ENCODE peak calls at places on chromosomes 2 and 18, in five cellular contexts. F is brain microvascular endothelial cell, L is breast epithelium, B is upper lobe of right lung, A is cardiac muscle cell. R is an unnamed sample.

GRCh38 chr2:205609036-205609607 is 73.2 kb upstream of the NRP2 start:
- DNase-seq in A (no peak), L (no peak), B (no peak), F (no peak), R (no peak)

GRCh38 chr2:100610381-100610831 is 47.6 kb downstream of the PDCL3 start:
- DNase-seq in F (peak), L (peak), A (peak), B (peak), R (peak)

GRCh38 chr2:241617431-241618154 is 19.4 kb downstream of the THAP4 start:
- DNase-seq in B (no peak), A (peak), L (no peak), F (no peak), R (no peak)

GRCh38 chr2:216474925-216475670 is 23.5 kb upstream of the RPL37A start:
- DNase-seq in A (no peak), B (no peak), L (no peak), F (no peak), R (no peak)

GRCh38 chr2:219628235-219628985 is 980 bp downstream of the SLC4A3 start:
- DNase-seq in F (no peak), A (no peak), L (no peak), B (peak), R (no peak)

GRCh38 chr18:5958822-5959221 is 63.5 kb upstream of the TMEM200C start:
- DNase-seq in A (no peak), F (no peak), B (no peak), L (no peak), R (no peak)

GRCh38 chr2:189559579-189560272 is 20.9 kb downstream of the SLC40A1 start:
- DNase-seq in F (no peak), B (no peak), A (peak), L (no peak), R (no peak)

GRCh38 chr18:23825978-23826405 is 136.7 kb downstream of the LAMA3 start:
- DNase-seq in A (peak), F (peak), B (no peak), L (no peak), R (no peak)

GRCh38 chr2:95267458-95268207 is 6.6 kb upstream of the PROM2 start:
- DNase-seq in A (peak), F (no peak), B (peak), L (no peak), R (no peak)

GRCh38 chr2:136135924-136136906 is 18.3 kb upstream of the CXCR4 start:
- DNase-seq in B (no peak), F (no peak), L (no peak), A (peak), R (no peak)

GRCh38 chr2:5908030-5908429 is 215.8 kb downstream of the SOX11 start:
- DNase-seq in B (no peak), F (no peak), L (no peak), A (no peak), R (no peak)

GRCh38 chr2:156538083-156538504 is 101.9 kb downstream of the GPD2 start:
- DNase-seq in L (no peak), B (no peak), F (no peak), A (no peak), R (no peak)
- TF ChIP-seq CTCF in L (no peak), B (no peak), F (no peak), A (no peak), R (no peak)

DNA sequence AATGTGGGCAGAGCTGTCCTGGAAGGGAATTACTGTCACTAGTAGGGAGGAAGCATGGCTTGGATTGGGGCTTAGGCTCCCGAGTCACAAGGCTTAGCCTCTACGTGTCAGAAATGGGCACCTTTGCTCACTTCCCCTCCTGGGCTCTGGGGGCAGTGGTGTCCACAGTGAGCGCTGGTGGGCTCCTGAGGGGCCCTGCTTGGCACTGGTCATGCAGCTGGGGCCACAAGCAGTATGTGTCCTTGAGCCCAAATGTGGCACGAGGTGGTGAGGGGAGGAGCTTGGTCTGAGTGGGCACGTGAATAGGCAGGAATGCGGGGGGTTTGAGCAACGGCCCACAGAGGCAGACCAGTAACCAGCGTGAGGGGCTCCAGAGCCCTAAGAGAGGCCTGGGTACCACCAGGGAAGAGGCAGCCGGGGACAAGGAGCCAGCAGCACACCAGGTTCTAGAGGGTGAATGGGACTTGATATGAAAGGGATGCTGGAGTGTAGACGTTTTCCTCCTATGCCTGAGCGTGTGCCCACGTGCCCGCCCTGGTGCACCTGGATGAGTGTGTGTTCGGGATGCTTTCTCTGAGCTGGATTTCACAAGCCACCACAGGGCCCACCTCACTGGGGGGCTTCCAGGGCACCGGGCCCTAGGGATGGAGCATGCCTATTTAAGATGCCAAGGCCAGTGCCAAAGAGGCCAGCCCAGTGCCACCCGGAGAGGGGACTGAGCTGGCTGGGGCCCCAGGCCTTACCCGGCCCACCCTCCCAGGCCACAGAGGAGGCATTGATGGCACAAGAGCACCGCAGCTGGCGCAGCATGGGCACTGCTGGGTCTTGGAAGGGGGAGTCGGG is 22.8 kb upstream of the PTMA start:
- DNase-seq in A (no peak), L (no peak), B (no peak), F (no peak), R (no peak)
- TF ChIP-seq CTCF in A (peak), L (no peak), B (no peak), F (peak), R (no peak)

GRCh38 chr2:32135409-32135808 is 30.3 kb upstream of the SLC30A6 start:
- DNase-seq in B (peak), A (peak), F (peak), L (no peak), R (no peak)
- TF ChIP-seq CTCF in B (peak), A (peak), F (peak), L (peak), R (peak)

GRCh38 chr18:64245461-64245860 is 96.6 kb upstream of the LINC00305 start:
- DNase-seq in F (no peak), L (no peak), B (no peak), A (no peak), R (no peak)

GRCh38 chr18:64240301-64240700 is 91.4 kb upstream of the LINC00305 start:
- DNase-seq in L (no peak), A (no peak), B (no peak), F (no peak), R (no peak)

DNA sequence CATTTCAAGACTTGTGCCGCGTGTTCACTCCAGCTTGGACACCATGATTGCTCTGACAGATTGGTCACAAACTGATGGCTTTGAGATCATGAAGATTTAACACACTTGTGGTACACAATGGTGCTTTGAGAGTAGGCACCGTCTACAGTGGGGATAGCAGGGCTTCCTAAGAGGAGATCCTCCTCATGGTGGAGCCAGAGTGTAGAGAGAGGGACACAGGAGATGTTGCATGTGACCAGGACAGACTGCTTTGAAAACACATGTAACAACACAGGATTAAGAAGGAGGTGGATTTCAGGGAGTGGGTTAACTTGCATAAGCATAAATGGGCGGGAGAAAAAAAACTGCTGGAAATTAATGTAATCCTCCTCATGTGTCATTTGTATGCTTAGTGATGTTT is 95.7 kb upstream of the LINC00305 start:
- DNase-seq in B (no peak), F (no peak), A (no peak), L (no peak), R (no peak)
- TF ChIP-seq CTCF in B (no peak), F (no peak), A (no peak), L (no peak), R (no peak)

GRCh38 chr2:127695491-127696472 is 5.5 kb upstream of the SFT2D3 start:
- DNase-seq in B (no peak), F (peak), L (no peak), A (peak), R (no peak)
- TF ChIP-seq CTCF in B (peak), F (peak), L (no peak), A (peak), R (peak)

DNA sequence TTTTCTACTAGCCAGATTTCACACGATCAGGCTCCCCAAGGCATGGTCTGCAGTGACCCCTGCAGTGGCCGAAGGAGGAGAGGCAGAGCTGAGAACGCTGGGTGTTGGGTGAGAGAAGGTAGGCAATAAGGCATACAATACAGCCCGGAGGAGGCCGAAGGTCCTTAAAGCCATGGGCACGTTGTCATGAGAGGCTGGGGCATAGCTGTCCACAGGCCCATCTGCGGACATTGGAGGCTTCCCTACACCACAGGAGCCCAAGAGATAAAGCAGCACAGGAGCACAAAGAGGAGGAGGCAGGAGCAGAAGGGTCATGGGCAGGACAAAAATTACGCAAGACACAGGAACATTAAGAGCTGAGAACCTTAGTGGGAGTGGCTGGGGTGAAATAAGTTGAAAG is 16.7 kb upstream of the BZW1 start:
- DNase-seq in F (peak), L (no peak), A (peak), B (no peak), R (no peak)
- TF ChIP-seq CTCF in F (no peak), L (no peak), A (peak), B (no peak), R (no peak)

GRCh38 chr18:58803978-58804377 is 60.7 kb upstream of the ZNF532 start:
- DNase-seq in F (no peak), A (no peak), B (no peak), L (no peak), R (no peak)
- TF ChIP-seq CTCF in F (peak), A (no peak), B (no peak), L (no peak), R (no peak)

DNA sequence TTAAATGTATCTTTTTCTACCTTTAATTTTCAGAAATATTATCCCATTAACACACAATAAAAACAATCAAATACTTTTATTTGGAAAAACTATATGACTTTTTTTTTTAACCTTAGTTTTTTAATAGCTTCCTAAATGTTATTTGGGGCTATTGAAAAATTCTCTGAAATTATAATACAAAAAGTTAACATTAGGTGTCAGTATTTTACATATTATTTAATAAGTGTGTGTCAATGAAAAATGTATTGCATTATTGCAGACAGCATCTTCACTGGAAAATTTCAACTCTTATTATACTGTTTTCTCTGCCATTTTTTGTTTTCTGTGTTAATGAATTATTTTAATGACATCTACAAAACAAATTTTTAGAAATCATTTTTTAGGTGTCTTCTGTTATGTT is 51.1 kb upstream of the ARHGAP15 start:
- DNase-seq in A (no peak), B (no peak), F (no peak), L (no peak), R (no peak)
- TF ChIP-seq CTCF in A (no peak), B (no peak), F (no peak), L (no peak), R (no peak)

GRCh38 chr2:202634556-202635440 is at the start of gene FAM117B:
- DNase-seq in F (peak), L (peak), A (peak), B (peak), R (peak)
- TF ChIP-seq CTCF in F (peak), L (no peak), A (peak), B (peak), R (no peak)

GRCh38 chr18:54647176-54647575 is 56.1 kb downstream of the DYNAP start:
- DNase-seq in L (no peak), A (peak), F (peak), B (no peak), R (no peak)
- TF ChIP-seq CTCF in L (peak), A (peak), F (peak), B (peak), R (no peak)

R was measured in mesothelial cell of epicardium.